ENCODE peak calls at places on chromosome 21, in six cellular contexts. One of them, this sample, is unnamed.

GRCh38 chr21:37636152-37636860 is 269.7 kb downstream of the DYRK1A start:
- DNase-seq in HuH-7.5: no peak
- DNase-seq in NCI-H1105: no peak
- DNase-seq in activated effector memory CD4-positive, alpha-beta T cell treated with anti-CD3 and anti-CD28 coated beads, Interleukin-2, amount 50 U/mL, for 16 hours: no peak
- DNase-seq in activated T-cell treated with anti-CD3 and anti-CD28 coated beads, Interleukin-2, amount 50 U/mL, for 1 hour: no peak
- DNase-seq in Calu3: peak
- DNase-seq in this sample: no peak

GRCh38 chr21:39180429-39181019 is 2.7 kb downstream of the PSMG1 start:
- DNase-seq in HuH-7.5: no peak
- DNase-seq in NCI-H1105: no peak
- DNase-seq in activated effector memory CD4-positive, alpha-beta T cell treated with anti-CD3 and anti-CD28 coated beads, Interleukin-2, amount 50 U/mL, for 16 hours: no peak
- DNase-seq in activated T-cell treated with anti-CD3 and anti-CD28 coated beads, Interleukin-2, amount 50 U/mL, for 1 hour: no peak
- DNase-seq in Calu3: no peak
- DNase-seq in this sample: no peak

GRCh38 chr21:36974851-36975192 is 8.4 kb upstream of the HLCS start:
- DNase-seq in HuH-7.5: no peak
- DNase-seq in NCI-H1105: no peak
- DNase-seq in activated effector memory CD4-positive, alpha-beta T cell treated with anti-CD3 and anti-CD28 coated beads, Interleukin-2, amount 50 U/mL, for 16 hours: no peak
- DNase-seq in activated T-cell treated with anti-CD3 and anti-CD28 coated beads, Interleukin-2, amount 50 U/mL, for 1 hour: no peak
- DNase-seq in Calu3: no peak
- DNase-seq in this sample: no peak

GRCh38 chr21:32233055-32233546 is 45.7 kb downstream of the MIS18A start:
- DNase-seq in HuH-7.5: no peak
- DNase-seq in NCI-H1105: no peak
- DNase-seq in activated effector memory CD4-positive, alpha-beta T cell treated with anti-CD3 and anti-CD28 coated beads, Interleukin-2, amount 50 U/mL, for 16 hours: no peak
- DNase-seq in activated T-cell treated with anti-CD3 and anti-CD28 coated beads, Interleukin-2, amount 50 U/mL, for 1 hour: no peak
- DNase-seq in Calu3: no peak
- DNase-seq in this sample: no peak

GRCh38 chr21:44598031-44598430 is 2.4 kb upstream of the KRTAP10-7 start:
- DNase-seq in HuH-7.5: no peak
- DNase-seq in NCI-H1105: no peak
- DNase-seq in activated effector memory CD4-positive, alpha-beta T cell treated with anti-CD3 and anti-CD28 coated beads, Interleukin-2, amount 50 U/mL, for 16 hours: no peak
- DNase-seq in activated T-cell treated with anti-CD3 and anti-CD28 coated beads, Interleukin-2, amount 50 U/mL, for 1 hour: no peak
- DNase-seq in Calu3: no peak
- DNase-seq in this sample: no peak

GRCh38 chr21:35467536-35467935 is 418.4 kb upstream of the RUNX1 start:
- DNase-seq in HuH-7.5: no peak
- DNase-seq in NCI-H1105: no peak
- DNase-seq in activated effector memory CD4-positive, alpha-beta T cell treated with anti-CD3 and anti-CD28 coated beads, Interleukin-2, amount 50 U/mL, for 16 hours: no peak
- DNase-seq in activated T-cell treated with anti-CD3 and anti-CD28 coated beads, Interleukin-2, amount 50 U/mL, for 1 hour: no peak
- DNase-seq in Calu3: no peak
- DNase-seq in this sample: no peak

GRCh38 chr21:45972716-45973474 is 8.7 kb upstream of the COL6A1 start:
- DNase-seq in HuH-7.5: peak
- DNase-seq in NCI-H1105: peak
- DNase-seq in activated effector memory CD4-positive, alpha-beta T cell treated with anti-CD3 and anti-CD28 coated beads, Interleukin-2, amount 50 U/mL, for 16 hours: no peak
- DNase-seq in activated T-cell treated with anti-CD3 and anti-CD28 coated beads, Interleukin-2, amount 50 U/mL, for 1 hour: no peak
- DNase-seq in Calu3: no peak
- DNase-seq in this sample: peak

GRCh38 chr21:46255758-46256337 is 27.3 kb upstream of the LSS start:
- DNase-seq in HuH-7.5: no peak
- DNase-seq in NCI-H1105: no peak
- DNase-seq in activated effector memory CD4-positive, alpha-beta T cell treated with anti-CD3 and anti-CD28 coated beads, Interleukin-2, amount 50 U/mL, for 16 hours: no peak
- DNase-seq in activated T-cell treated with anti-CD3 and anti-CD28 coated beads, Interleukin-2, amount 50 U/mL, for 1 hour: no peak
- DNase-seq in Calu3: no peak
- DNase-seq in this sample: no peak

GRCh38 chr21:42405064-42406059 is 1.7 kb downstream of the UBASH3A start:
- DNase-seq in HuH-7.5: no peak
- DNase-seq in NCI-H1105: no peak
- DNase-seq in activated effector memory CD4-positive, alpha-beta T cell treated with anti-CD3 and anti-CD28 coated beads, Interleukin-2, amount 50 U/mL, for 16 hours: peak
- DNase-seq in activated T-cell treated with anti-CD3 and anti-CD28 coated beads, Interleukin-2, amount 50 U/mL, for 1 hour: peak
- DNase-seq in Calu3: no peak
- DNase-seq in this sample: no peak

This sample was measured in NCI-H1092 treated with DMSO at 0.1 percent for 48 hours.